ENCODE peak calls at places on chromosomes 4 and X, in nine cellular contexts. W is OCI-LY7, R is psoas muscle, O is fibroblast of lung, A is breast epithelium, E is colonic mucosa, S is HL-60, C is left ventricle myocardium inferior, J is neural progenitor cell. Y is an unnamed sample.

GRCh38 chr4:181503800-181504364 is 739.3 kb upstream of the TENM3 start:
- DNase-seq in C (no peak), A (no peak), J (no peak), R (no peak), E (no peak), W (no peak), O (no peak), S (no peak), Y (no peak)

GRCh38 chr4:26931451-26931850 is 70.8 kb downstream of the STIM2 start:
- DNase-seq in J (no peak), E (no peak), W (no peak), O (no peak), R (no peak), S (no peak), C (no peak), A (no peak), Y (no peak)

GRCh38 chr4:107130157-107130556 is 94.0 kb upstream of the DKK2 start:
- DNase-seq in C (no peak), O (no peak), A (no peak), S (no peak), J (no peak), E (no peak), R (no peak), W (no peak), Y (no peak)

GRCh38 chrX:130772313-130773140 is 130.5 kb downstream of the ENOX2 start:
- DNase-seq in J (no peak), R (no peak), C (no peak), S (no peak), O (peak), A (no peak), W (no peak), E (no peak), Y (no peak)

GRCh38 chr4:145619639-145619996 is 433 bp downstream of the MMAA start:
- DNase-seq in E (peak), J (no peak), A (peak), R (peak), C (no peak), O (peak), W (no peak), S (peak), Y (peak)

GRCh38 chrX:10904220-10904619 is 206.9 kb upstream of the HCCS start:
- DNase-seq in S (no peak), C (no peak), R (no peak), E (no peak), W (no peak), A (no peak), J (no peak), O (peak), Y (no peak)

GRCh38 chrX:23883737-23884354 is 23.9 kb downstream of the APOO start:
- DNase-seq in W (no peak), S (no peak), C (no peak), J (no peak), O (peak), A (no peak), R (no peak), E (peak), Y (no peak)

GRCh38 chr4:98447648-98448047 is 186.5 kb downstream of the RAP1GDS1 start:
- DNase-seq in R (no peak), C (no peak), J (no peak), A (no peak), O (no peak), W (no peak), S (no peak), E (no peak), Y (no peak)

GRCh38 chrX:56228914-56229313 is 3.2 kb upstream of the KLF8 start:
- DNase-seq in O (no peak), S (no peak), J (no peak), R (no peak), C (no peak), A (no peak), E (peak), W (no peak), Y (no peak)

GRCh38 chrX:69107747-69108410 is 57.4 kb downstream of the PJA1 start:
- DNase-seq in O (no peak), R (no peak), A (no peak), S (no peak), W (no peak), J (no peak), E (no peak), C (no peak), Y (no peak)

GRCh38 chr4:149709640-149710039 is 106.0 kb downstream of the IQCM start:
- DNase-seq in S (no peak), R (no peak), O (no peak), C (no peak), A (no peak), J (no peak), W (no peak), E (no peak), Y (no peak)

GRCh38 chrX:110563276-110563675 is 204.6 kb downstream of the RTL9 start:
- DNase-seq in J (no peak), R (no peak), C (no peak), S (no peak), A (no peak), E (no peak), O (no peak), W (no peak), Y (no peak)

GRCh38 chrX:146224442-146224841 is 406.8 kb downstream of the SLITRK2 start:
- DNase-seq in O (no peak), R (no peak), A (no peak), S (no peak), W (no peak), C (no peak), E (no peak), J (peak), Y (no peak)

GRCh38 chrX:19152762-19153161 is 30.5 kb upstream of the ADGRG2 start:
- DNase-seq in C (no peak), S (no peak), A (no peak), R (no peak), J (no peak), E (no peak), W (no peak), O (no peak), Y (no peak)

GRCh38 chrX:3584415-3584996 is 128.9 kb downstream of the PRKX start:
- DNase-seq in C (no peak), J (no peak), W (no peak), R (no peak), O (no peak), A (no peak), S (no peak), E (no peak), Y (no peak)

GRCh38 chrX:37509349-37509748 is 62.1 kb upstream of the LANCL3 start:
- DNase-seq in S (no peak), E (no peak), O (peak), A (no peak), W (peak), C (no peak), R (no peak), J (peak), Y (no peak)

GRCh38 chrX:41245641-41246040 is 88.3 kb upstream of the DDX3X start:
- DNase-seq in E (no peak), O (no peak), R (no peak), W (no peak), A (no peak), C (no peak), S (no peak), J (no peak), Y (no peak)

GRCh38 chrX:48761674-48762471 is at the start of gene GLOD5:
- DNase-seq in J (peak), S (no peak), R (no peak), W (peak), C (no peak), E (peak), O (no peak), A (peak), Y (peak)

GRCh38 chrX:118724775-118725174 is 2.6 kb upstream of the IL13RA1 start:
- DNase-seq in J (no peak), R (no peak), C (no peak), O (peak), S (no peak), A (no peak), E (peak), W (no peak), Y (no peak)

GRCh38 chrX:9062621-9063020 is 28.7 kb upstream of the FAM9B start:
- DNase-seq in J (no peak), W (no peak), O (no peak), S (no peak), E (no peak), A (no peak), C (no peak), R (no peak), Y (no peak)

GRCh38 chrX:10051866-10052265 is 84.7 kb downstream of the CLDN34 start:
- DNase-seq in W (no peak), E (no peak), O (no peak), A (no peak), C (no peak), J (no peak), S (no peak), R (no peak), Y (no peak)

GRCh38 chr4:96879527-96879926 is 1039.6 kb downstream of the PDHA2 start:
- DNase-seq in E (no peak), C (no peak), J (no peak), R (no peak), W (no peak), O (no peak), S (no peak), A (no peak), Y (no peak)

GRCh38 chrX:17038277-17038676 is 91.8 kb downstream of the REPS2 start:
- DNase-seq in R (no peak), C (no peak), W (no peak), A (no peak), O (no peak), S (no peak), J (no peak), E (no peak), Y (no peak)

GRCh38 chr4:36168127-36168898 is 76.0 kb downstream of the ARAP2 start:
- DNase-seq in R (no peak), A (no peak), S (no peak), J (no peak), E (no peak), O (peak), C (no peak), W (no peak), Y (no peak)

GRCh38 chr4:76723916-76724315 is 174.0 kb downstream of the SOWAHB start:
- DNase-seq in E (no peak), C (no peak), R (no peak), W (no peak), A (no peak), O (peak), S (no peak), J (peak), Y (no peak)

GRCh38 chr4:1375051-1375721 is 28.2 kb downstream of the UVSSA start:
- DNase-seq in J (no peak), O (no peak), C (peak), E (no peak), R (no peak), S (no peak), W (no peak), A (peak), Y (peak)

GRCh38 chrX:129759576-129760061 is 20.1 kb upstream of the SASH3 start:
- DNase-seq in W (no peak), C (no peak), E (no peak), J (peak), R (peak), S (no peak), A (no peak), O (peak), Y (peak)

GRCh38 chrX:87517571-87518141 is at the start of gene KLHL4:
- DNase-seq in W (no peak), O (peak), J (peak), A (no peak), R (no peak), C (no peak), E (no peak), S (no peak), Y (peak)

GRCh38 chr4:76850010-76850441 is 47.9 kb downstream of the SOWAHB start:
- DNase-seq in W (no peak), R (no peak), E (no peak), O (peak), J (no peak), C (no peak), A (no peak), S (no peak), Y (no peak)

GRCh38 chrX:17377047-17377692 is 2.2 kb downstream of the NHS start:
- DNase-seq in R (peak), A (no peak), W (no peak), O (peak), S (no peak), E (peak), J (peak), C (peak), Y (peak)

GRCh38 chr4:94758700-94759399 is 1.1 kb downstream of the BMPR1B start:
- DNase-seq in E (no peak), O (peak), A (no peak), J (peak), C (no peak), S (no peak), W (no peak), R (no peak), Y (no peak)

GRCh38 chr4:137621056-137621455 is 88.8 kb upstream of the PCDH18 start:
- DNase-seq in W (no peak), J (peak), C (no peak), S (no peak), A (no peak), O (no peak), E (no peak), R (no peak), Y (no peak)

GRCh38 chr4:151276787-151277557 is at the start of gene PRSS48:
- DNase-seq in R (peak), O (peak), W (peak), E (peak), S (peak), J (peak), C (peak), A (no peak), Y (peak)

GRCh38 chr4:40143926-40144508 is 52.8 kb upstream of the RHOH start:
- DNase-seq in R (no peak), W (no peak), J (no peak), A (no peak), S (no peak), E (no peak), C (no peak), O (no peak), Y (no peak)

GRCh38 chrX:124346064-124346876 is at the start of gene SH2D1A:
- DNase-seq in J (no peak), C (no peak), E (no peak), R (no peak), O (no peak), W (peak), S (no peak), A (no peak), Y (no peak)

GRCh38 chr4:2290488-2290887 is 28.6 kb upstream of the MXD4 start:
- DNase-seq in S (no peak), C (no peak), J (no peak), R (no peak), E (no peak), O (no peak), W (no peak), A (no peak), Y (no peak)

GRCh38 chr4:94527556-94528233 is 76.0 kb downstream of the PDLIM5 start:
- DNase-seq in R (no peak), C (no peak), S (no peak), W (no peak), J (no peak), E (no peak), A (no peak), O (no peak), Y (no peak)

DNA sequence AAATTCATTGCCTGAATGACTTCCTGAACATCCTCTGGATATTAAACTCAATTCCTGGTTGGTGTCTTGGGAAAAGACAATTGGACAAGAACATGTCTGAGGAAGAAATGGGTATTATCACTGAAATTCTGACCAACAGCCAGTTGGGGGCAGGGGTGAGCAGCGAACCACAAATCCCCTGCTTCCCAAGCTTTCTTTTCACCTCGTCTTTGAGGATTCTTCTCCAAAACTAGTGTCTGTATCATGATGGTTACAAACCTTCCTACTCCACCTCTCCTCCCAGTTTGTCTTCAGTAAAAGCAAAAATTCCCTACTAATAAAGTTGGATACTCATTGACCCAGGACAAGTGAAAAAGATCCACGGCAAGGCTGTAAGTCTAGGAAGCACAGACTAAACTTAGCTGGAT is 48.3 kb upstream of the WDR1 start:
- DNase-seq in E (peak), C (no peak), O (peak), W (no peak), S (no peak), R (no peak), A (no peak), J (peak), Y (no peak)
- TF ChIP-seq CTCF in E (peak), C (peak), O (peak), W (peak), S (peak), R (peak), A (no peak), J (peak), Y (peak)

GRCh38 chr4:168647976-168648375 is 151.1 kb downstream of the PALLD start:
- DNase-seq in O (no peak), C (no peak), A (no peak), J (no peak), S (no peak), E (no peak), R (no peak), W (no peak), Y (no peak)
- H3K4me3 ChIP-seq in O (no peak), C (no peak), A (no peak), J (no peak), S (no peak), E (no peak), R (no peak), W (no peak), Y (no peak)

DNA sequence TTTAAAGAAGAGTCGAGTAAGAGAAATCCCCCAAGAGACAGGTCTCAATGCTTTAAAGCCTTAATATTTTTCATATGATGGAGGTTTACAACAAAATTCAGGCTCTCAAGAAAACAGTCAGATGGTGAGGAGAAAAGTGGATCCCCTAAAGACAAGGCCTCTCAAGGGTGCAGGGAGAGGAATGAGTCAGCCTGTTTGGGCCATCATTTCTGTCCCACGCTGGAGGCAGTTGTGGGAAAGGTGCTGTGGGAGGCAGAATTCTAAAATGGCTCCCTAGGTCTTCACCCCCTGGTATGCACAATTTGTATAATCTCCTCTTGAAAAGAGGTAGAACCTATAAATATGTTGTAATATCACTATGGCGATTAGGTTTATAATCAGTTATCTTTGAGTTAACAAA is 4.6 kb upstream of the TIFA start:
- DNase-seq in O (no peak), E (no peak), C (no peak), J (no peak), S (no peak), R (no peak), A (no peak), W (no peak), Y (no peak)
- H3K27ac ChIP-seq in O (no peak), E (no peak), C (no peak), J (no peak), S (no peak), R (no peak), A (no peak), W (peak), Y (no peak)

GRCh38 chrX:50100188-50100587 is 100.6 kb downstream of the AKAP4 start:
- DNase-seq in S (no peak), C (no peak), A (no peak), O (no peak), R (no peak), E (no peak), W (peak), J (peak), Y (no peak)
- TF ChIP-seq CTCF in S (no peak), C (peak), A (no peak), O (peak), R (peak), E (no peak), W (peak), J (peak), Y (peak)

DNA sequence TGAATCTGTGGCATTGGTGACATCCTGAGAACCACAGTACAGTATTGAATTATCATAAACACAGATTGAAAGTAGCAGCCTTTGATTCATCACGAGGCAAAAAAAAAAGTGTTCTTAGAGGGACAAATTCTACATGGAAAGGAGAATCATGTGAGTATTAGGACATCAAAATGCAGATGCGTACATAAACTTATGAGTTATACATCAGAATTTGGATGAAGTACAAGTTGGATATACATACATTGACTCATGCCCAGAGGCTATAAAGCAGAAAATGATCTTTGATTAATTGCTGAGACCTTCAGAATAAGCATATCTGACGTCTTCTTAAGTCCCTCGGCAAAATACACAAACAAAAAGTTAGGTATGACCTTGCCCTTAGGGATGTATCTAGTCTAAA is 206.4 kb downstream of the LDB2 start:
- DNase-seq in S (no peak), J (no peak), R (no peak), W (no peak), A (no peak), C (no peak), E (no peak), O (peak), Y (no peak)
- H3K4me3 ChIP-seq in S (no peak), J (no peak), R (no peak), W (no peak), A (no peak), C (no peak), E (no peak), O (no peak), Y (no peak)

GRCh38 chr4:8230891-8231290 is 31.8 kb downstream of the SH3TC1 start:
- DNase-seq in J (no peak), E (no peak), A (no peak), S (no peak), W (no peak), R (no peak), C (no peak), O (no peak), Y (no peak)

GRCh38 chr4:8228319-8229250 is 29.5 kb downstream of the SH3TC1 start:
- DNase-seq in A (no peak), E (peak), R (peak), J (peak), O (peak), W (peak), C (peak), S (peak), Y (peak)

GRCh38 chr4:8230033-8230432 is 30.9 kb downstream of the SH3TC1 start:
- DNase-seq in A (no peak), C (no peak), R (no peak), O (no peak), W (no peak), J (no peak), E (no peak), S (no peak), Y (no peak)

GRCh38 chr4:8227771-8228318 is 28.8 kb downstream of the SH3TC1 start:
- DNase-seq in A (no peak), C (no peak), R (no peak), O (no peak), W (no peak), E (no peak), S (no peak), J (no peak), Y (no peak)

GRCh38 chr4:8229341-8229975 is 30.4 kb downstream of the SH3TC1 start:
- DNase-seq in O (no peak), E (no peak), J (no peak), W (no peak), S (no peak), A (no peak), C (no peak), R (no peak), Y (no peak)
- H3K27ac ChIP-seq in O (no peak), E (no peak), J (no peak), W (no peak), S (no peak), A (no peak), C (no peak), R (no peak), Y (no peak)

GRCh38 chr4:42282081-42282901 is 115.0 kb upstream of the SHISA3 start:
- DNase-seq in E (peak), J (peak), R (peak), C (peak), W (peak), S (peak), O (peak), A (no peak), Y (peak)

GRCh38 chr4:42281324-42282020 is 115.8 kb upstream of the SHISA3 start:
- DNase-seq in C (no peak), W (no peak), R (no peak), E (no peak), A (no peak), S (no peak), O (no peak), J (no peak), Y (no peak)

GRCh38 chr4:42277291-42277690 is 120.0 kb upstream of the SHISA3 start:
- DNase-seq in O (peak), A (no peak), S (no peak), J (no peak), E (no peak), W (no peak), R (no peak), C (no peak), Y (no peak)

GRCh38 chr4:42280327-42281095 is 116.8 kb upstream of the SHISA3 start:
- DNase-seq in J (peak), R (no peak), E (no peak), S (peak), W (peak), O (peak), A (no peak), C (no peak), Y (no peak)

GRCh38 chr4:42278709-42279324 is 118.5 kb upstream of the SHISA3 start:
- DNase-seq in E (no peak), W (no peak), J (no peak), R (no peak), O (no peak), S (no peak), C (no peak), A (no peak), Y (no peak)
- TF ChIP-seq CTCF in E (no peak), W (no peak), J (peak), R (no peak), O (no peak), S (no peak), C (no peak), A (no peak), Y (no peak)